ENCODE peak calls at places on chromosome 20, in eight cellular contexts. T, P, K, M, S, W, U and L are unnamed samples.

GRCh38 chr20:6122111-6122872 is 538 bp downstream of the FERMT1 start:
- DNase-seq in T (no peak), P (no peak), K (peak; percentile 54), M (no peak), S (no peak), W (no peak), U (no peak), L (no peak)

GRCh38 chr20:3047486-3048419 is 1.9 kb downstream of the MRPS26 start:
- DNase-seq in T (no peak), P (no peak), K (no peak), M (no peak), S (no peak), W (no peak), U (no peak), L (no peak)

GRCh38 chr20:1376453-1377270 is 16.2 kb downstream of the FKBP1A start:
- DNase-seq in T (no peak), P (no peak), K (no peak), M (no peak), S (no peak), W (no peak), U (no peak), L (no peak)

GRCh38 chr20:58855506-58856314 is 3.2 kb downstream of the GNAS start:
- DNase-seq in T (no peak), P (no peak), K (no peak), M (no peak), S (no peak), W (no peak), U (peak; percentile 88), L (no peak)

GRCh38 chr20:11429889-11430580 is 487.7 kb upstream of the BTBD3 start:
- DNase-seq in T (no peak), P (peak; percentile 5), K (no peak), M (no peak), S (no peak), W (no peak), U (no peak), L (no peak)

GRCh38 chr20:24502184-24502583 is 32.8 kb downstream of the SYNDIG1 start:
- DNase-seq in T (peak; percentile 29), P (no peak), K (peak; percentile 88), M (no peak), S (no peak), W (no peak), U (no peak), L (no peak)

GRCh38 chr20:39333211-39333610 is 371.1 kb downstream of the DHX35 start:
- DNase-seq in T (no peak), P (no peak), K (no peak), M (no peak), S (no peak), W (no peak), U (no peak), L (no peak)

GRCh38 chr20:10795286-10796026 is 121.7 kb upstream of the JAG1 start:
- DNase-seq in T (no peak), P (peak; percentile 30), K (no peak), M (no peak), S (no peak), W (peak; percentile 39), U (no peak), L (no peak)

GRCh38 chr20:63333241-63333836 is 27.8 kb downstream of the CHRNA4 start:
- DNase-seq in T (no peak), P (peak; percentile 35), K (no peak), M (no peak), S (no peak), W (no peak), U (no peak), L (no peak)

GRCh38 chr20:47857142-47857993 is 72.1 kb upstream of the SULF2 start:
- DNase-seq in T (no peak), P (peak; percentile 72), K (no peak), M (no peak), S (no peak), W (no peak), U (no peak), L (no peak)

GRCh38 chr20:37986873-37987601 is 46.2 kb downstream of the TTI1 start:
- DNase-seq in T (peak; percentile 58), P (no peak), K (no peak), M (peak; percentile 25), S (no peak), W (no peak), U (peak; percentile 74), L (no peak)

GRCh38 chr20:59993736-59994484 is 35.7 kb downstream of the CDH26 start:
- DNase-seq in T (no peak), P (no peak), K (no peak), M (no peak), S (no peak), W (no peak), U (no peak), L (no peak)

GRCh38 chr20:48849779-48850178 is 22.0 kb upstream of the PREX1 start:
- DNase-seq in T (no peak), P (no peak), K (no peak), M (no peak), S (no peak), W (no peak), U (no peak), L (no peak)

GRCh38 chr20:58150772-58151171 is 77.7 kb downstream of the ANKRD60 start:
- DNase-seq in T (no peak), P (peak; percentile 71), K (no peak), M (no peak), S (no peak), W (peak; percentile 26), U (no peak), L (no peak)

GRCh38 chr20:37577972-37578371 is 50.3 kb upstream of the BLCAP start:
- DNase-seq in T (no peak), P (no peak), K (no peak), M (no peak), S (no peak), W (no peak), U (no peak), L (no peak)

GRCh38 chr20:57695012-57695411 is 14.8 kb downstream of the PMEPA1 start:
- DNase-seq in T (no peak), P (no peak), K (peak; percentile 7), M (no peak), S (no peak), W (no peak), U (peak; percentile 83), L (no peak)

GRCh38 chr20:48577557-48577956 is 250.2 kb downstream of the PREX1 start:
- DNase-seq in T (no peak), P (no peak), K (no peak), M (no peak), S (no peak), W (no peak), U (no peak), L (no peak)

GRCh38 chr20:1489764-1490436 is 1.3 kb downstream of the SIRPB2 start:
- DNase-seq in T (no peak), P (no peak), K (no peak), M (no peak), S (no peak), W (no peak), U (no peak), L (no peak)

GRCh38 chr20:61353261-61353995 is 101.4 kb downstream of the CDH4 start:
- DNase-seq in T (no peak), P (no peak), K (no peak), M (no peak), S (no peak), W (no peak), U (no peak), L (no peak)

GRCh38 chr20:60001027-60001567 is 42.9 kb downstream of the CDH26 start:
- DNase-seq in T (no peak), P (no peak), K (no peak), M (no peak), S (no peak), W (no peak), U (no peak), L (no peak)

GRCh38 chr20:7856756-7857155 is 83.5 kb downstream of the HAO1 start:
- DNase-seq in T (no peak), P (no peak), K (peak; percentile 55), M (no peak), S (no peak), W (no peak), U (no peak), L (no peak)

GRCh38 chr20:22574545-22575086 is 9.8 kb downstream of the FOXA2 start:
- DNase-seq in T (no peak), P (no peak), K (no peak), M (no peak), S (no peak), W (no peak), U (no peak), L (no peak)

GRCh38 chr20:34995696-34996095 is 40.0 kb downstream of the MYH7B start:
- DNase-seq in T (no peak), P (no peak), K (no peak), M (no peak), S (no peak), W (no peak), U (no peak), L (no peak)

GRCh38 chr20:24718696-24719095 is 230.4 kb upstream of the CST7 start:
- DNase-seq in T (no peak), P (no peak), K (no peak), M (no peak), S (no peak), W (no peak), U (no peak), L (no peak)